ENCODE peak calls at places on chromosomes 5 and 9, in five cellular contexts. H, V, R, P and J are unnamed samples.

GRCh38 chr5:13708906-13709305 is 235.6 kb downstream of the DNAH5 start:
- DNase-seq in H (no peak), V (no peak), R (no peak), P (no peak), J (no peak)

GRCh38 chr5:14687023-14687665 is 22.6 kb downstream of the OTULIN start:
- DNase-seq in H (no peak), V (no peak), R (no peak), P (no peak), J (no peak)

GRCh38 chr5:156819537-156819936 is 30.6 kb upstream of the PPP1R2B start:
- DNase-seq in H (no peak), V (no peak), R (no peak), P (no peak), J (no peak)

GRCh38 chr5:168427224-168427623 is 59.0 kb upstream of the RARS1 start:
- DNase-seq in H (no peak), V (no peak), R (no peak), P (no peak), J (no peak)

GRCh38 chr5:10600629-10601245 is 36.9 kb downstream of the ANKRD33B start:
- DNase-seq in H (no peak), V (no peak), R (no peak), P (no peak), J (no peak)

GRCh38 chr5:125484272-125485002 is 738.0 kb upstream of the ZNF608 start:
- DNase-seq in H (no peak), V (peak; percentile 62), R (peak; percentile 28), P (peak; percentile 99), J (peak; percentile 95)

GRCh38 chr5:181187500-181188213 is 17.3 kb downstream of the TRIM7 start:
- DNase-seq in H (peak; percentile 87), V (no peak), R (peak; percentile 67), P (peak; percentile 84), J (peak; percentile 70)

GRCh38 chr9:93588641-93589609 is 12.5 kb downstream of the PHF2 start:
- DNase-seq in H (no peak), V (no peak), R (no peak), P (no peak), J (peak; percentile 28)

GRCh38 chr5:37767251-37767650 is 72.6 kb downstream of the GDNF start:
- DNase-seq in H (no peak), V (no peak), R (no peak), P (no peak), J (no peak)

GRCh38 chr5:107470007-107470582 is 200.6 kb downstream of the EFNA5 start:
- DNase-seq in H (no peak), V (no peak), R (no peak), P (no peak), J (peak; percentile 35)

GRCh38 chr9:92962846-92963245 is 15.5 kb downstream of the FGD3 start:
- DNase-seq in H (no peak), V (no peak), R (no peak), P (no peak), J (no peak)

GRCh38 chr9:21305213-21305612 is at the start of gene IFNA5:
- DNase-seq in H (no peak), V (no peak), R (no peak), P (no peak), J (no peak)

GRCh38 chr5:35826056-35826455 is 30.6 kb upstream of the IL7R start:
- DNase-seq in H (no peak), V (no peak), R (no peak), P (no peak), J (no peak)

GRCh38 chr9:107707915-107708441 is 218.4 kb upstream of the KLF4 start:
- DNase-seq in H (no peak), V (no peak), R (no peak), P (no peak), J (peak; percentile 60)

GRCh38 chr5:105754056-105754455 is 1916.7 kb downstream of the EFNA5 start:
- DNase-seq in H (no peak), V (no peak), R (no peak), P (no peak), J (no peak)

GRCh38 chr5:79484731-79485130 is 29.2 kb downstream of the HOMER1 start:
- DNase-seq in H (no peak), V (no peak), R (no peak), P (no peak), J (no peak)

GRCh38 chr5:68747077-68747420 is 346.8 kb upstream of the SLC30A5 start:
- DNase-seq in H (no peak), V (no peak), R (no peak), P (no peak), J (no peak)

GRCh38 chr9:133813749-133814585 is 75.8 kb upstream of the SARDH start:
- DNase-seq in H (no peak), V (no peak), R (no peak), P (peak; percentile 84), J (no peak)

GRCh38 chr5:170552486-170553122 is 48.8 kb downstream of the KCNIP1 start:
- DNase-seq in H (peak; percentile 66), V (no peak), R (peak; percentile 55), P (peak; percentile 89), J (peak; percentile 8)

GRCh38 chr5:34524123-34524522 is 132.0 kb upstream of the RAI14 start:
- DNase-seq in H (no peak), V (no peak), R (no peak), P (peak; percentile 74), J (peak; percentile 88)

GRCh38 chr5:51185985-51186384 is 197.3 kb upstream of the ISL1 start:
- DNase-seq in H (no peak), V (no peak), R (no peak), P (no peak), J (peak; percentile 0)

GRCh38 chr5:32076699-32077695 is 97.1 kb downstream of the GOLPH3 start:
- DNase-seq in H (no peak), V (no peak), R (peak; percentile 38), P (peak; percentile 76), J (peak; percentile 80)

GRCh38 chr5:167945542-167946384 is 345.7 kb upstream of the WWC1 start:
- DNase-seq in H (no peak), V (no peak), R (no peak), P (peak; percentile 98), J (peak; percentile 23)

GRCh38 chr5:38935437-38935836 is 89.6 kb downstream of the OSMR start:
- DNase-seq in H (no peak), V (no peak), R (no peak), P (no peak), J (no peak)

GRCh38 chr9:117936185-117936758 is 232.1 kb downstream of the TLR4 start:
- DNase-seq in H (no peak), V (no peak), R (no peak), P (no peak), J (no peak)

GRCh38 chr9:95552814-95553546 is 36.2 kb upstream of the PTCH1 start:
- DNase-seq in H (peak; percentile 65), V (no peak), R (peak; percentile 46), P (no peak), J (no peak)

DNA sequence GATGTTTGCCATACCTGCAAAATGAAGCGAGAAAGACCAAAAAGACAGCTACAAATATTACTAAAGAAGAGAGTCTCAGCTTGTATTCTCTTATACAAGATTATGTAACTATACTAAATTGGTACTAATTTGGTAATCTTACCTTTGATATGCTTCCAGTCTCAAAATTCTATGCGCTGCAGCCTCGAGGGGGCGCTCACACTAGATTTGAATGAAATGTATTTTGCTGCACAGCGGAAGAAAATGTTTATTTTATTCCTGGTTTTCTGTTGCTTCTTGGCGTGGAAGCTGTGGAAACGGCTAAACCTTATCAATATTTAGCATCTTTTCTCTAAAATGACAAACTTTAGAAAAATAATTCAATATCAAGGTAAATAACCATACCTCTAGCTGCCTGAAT is 267.0 kb upstream of the NUDT12 start:
- DNase-seq in H (no peak), V (no peak), R (no peak), P (no peak), J (no peak)
- TF ChIP-seq CTCF in H (peak; percentile 83), V (no peak), R (no peak), P (peak; percentile 43), J (peak; percentile 13)

DNA sequence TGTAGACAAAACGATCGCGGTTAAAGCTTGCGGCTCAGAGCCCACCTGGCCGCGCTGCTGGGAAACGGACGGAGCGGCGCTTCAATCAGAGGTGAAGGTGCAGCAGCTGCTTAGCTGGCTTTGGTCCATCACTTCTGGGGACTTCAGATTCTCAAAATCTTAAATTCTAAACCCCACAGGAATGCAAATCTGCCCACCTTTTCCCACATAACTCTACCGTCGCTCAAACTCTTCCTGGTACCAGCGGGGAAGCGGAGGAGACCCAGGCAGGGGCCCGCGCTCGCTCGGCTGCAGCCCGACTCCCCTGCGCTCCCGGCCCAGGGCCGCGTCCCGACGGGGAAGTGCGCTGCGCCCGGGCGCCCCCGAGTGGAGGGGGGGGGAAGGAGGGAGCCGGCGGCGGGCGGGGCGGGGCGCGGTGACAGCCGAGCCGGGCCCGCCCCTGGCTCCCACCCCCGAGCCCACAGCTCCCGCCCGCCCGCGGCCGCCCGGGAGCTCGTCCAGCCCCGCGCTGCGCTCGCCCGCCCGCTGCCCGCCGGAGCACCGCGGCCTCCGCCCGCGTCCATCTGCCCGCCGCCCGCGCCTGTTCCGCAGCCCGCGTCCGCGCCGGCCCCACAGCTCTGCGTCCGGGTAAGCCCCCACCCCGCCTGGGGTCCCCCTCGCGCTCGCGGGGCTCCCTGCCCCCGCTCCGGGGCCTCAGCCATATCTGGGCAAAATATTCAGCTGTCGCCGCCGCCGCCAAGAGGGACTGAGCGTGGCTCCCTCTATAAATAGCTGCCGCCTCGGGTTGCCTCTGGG is at the start of gene TMOD1:
- DNase-seq in H (peak; percentile 69), V (no peak), R (peak; percentile 50), P (peak; percentile 20), J (peak; percentile 34)
- TF ChIP-seq CTCF in H (peak; percentile 32), V (peak; percentile 28), R (no peak), P (peak; percentile 17), J (no peak)

GRCh38 chr5:122252319-122252718 is 59.7 kb upstream of the SNCAIP start:
- DNase-seq in H (no peak), V (no peak), R (no peak), P (no peak), J (no peak)
- TF ChIP-seq CTCF in H (no peak), V (no peak), R (no peak), P (no peak), J (no peak)

GRCh38 chr9:101566904-101567724 is 27.7 kb downstream of the PPP3R2 start:
- DNase-seq in H (no peak), V (no peak), R (no peak), P (peak; percentile 51), J (peak; percentile 65)
- TF ChIP-seq CTCF in H (peak; percentile 71), V (no peak), R (no peak), P (peak; percentile 36), J (peak; percentile 62)

GRCh38 chr9:81082251-81082650 is 607.1 kb downstream of the TLE1 start:
- DNase-seq in H (no peak), V (no peak), R (no peak), P (peak; percentile 23), J (no peak)

GRCh38 chr9:81083821-81084512 is 605.4 kb downstream of the TLE1 start:
- DNase-seq in H (no peak), V (no peak), R (no peak), P (peak; percentile 55), J (peak; percentile 45)

GRCh38 chr9:81080185-81080584 is 609.2 kb downstream of the TLE1 start:
- DNase-seq in H (no peak), V (no peak), R (no peak), P (no peak), J (no peak)

GRCh38 chr9:81080900-81081299 is 608.4 kb downstream of the TLE1 start:
- DNase-seq in H (no peak), V (no peak), R (no peak), P (no peak), J (no peak)

GRCh38 chr9:81083062-81083461 is 606.3 kb downstream of the TLE1 start:
- DNase-seq in H (peak; percentile 45), V (no peak), R (no peak), P (peak; percentile 46), J (no peak)
- TF ChIP-seq CTCF in H (peak; percentile 54), V (peak; percentile 14), R (no peak), P (peak; percentile 14), J (no peak)

GRCh38 chr9:71783120-71783523 is 14.8 kb upstream of the CEMIP2 start:
- DNase-seq in H (peak; percentile 38), V (peak; percentile 23), R (no peak), P (no peak), J (no peak)
- TF ChIP-seq CTCF in H (no peak), V (no peak), R (no peak), P (no peak), J (no peak)